ENCODE peak calls at places on chromosomes 12 and 14, in six cellular contexts. One of them, this sample, is unnamed.

GRCh38 chr14:99321955-99322730 is 50.1 kb upstream of the BCL11B start:
- DNase-seq in uterus: no peak
- DNase-seq in thyroid gland: no peak
- DNase-seq in osteoblast: peak
- DNase-seq in tibial nerve: peak
- DNase-seq in CD4-positive, alpha-beta memory T cell: peak
- DNase-seq in this sample: no peak

GRCh38 chr12:48717252-48717695 is 767 bp upstream of the CCNT1 start:
- DNase-seq in uterus: no peak
- DNase-seq in thyroid gland: no peak
- DNase-seq in tibial nerve: no peak
- DNase-seq in CD4-positive, alpha-beta memory T cell: peak
- DNase-seq in osteoblast: no peak
- DNase-seq in this sample: no peak

GRCh38 chr14:74698471-74698870 is 14.4 kb downstream of the AREL1 start:
- DNase-seq in tibial nerve: no peak
- DNase-seq in CD4-positive, alpha-beta memory T cell: no peak
- DNase-seq in uterus: no peak
- DNase-seq in osteoblast: no peak
- DNase-seq in thyroid gland: no peak
- DNase-seq in this sample: no peak

GRCh38 chr14:39474416-39474911 is 42.2 kb upstream of the FBXO33 start:
- DNase-seq in osteoblast: no peak
- DNase-seq in thyroid gland: no peak
- DNase-seq in CD4-positive, alpha-beta memory T cell: no peak
- DNase-seq in tibial nerve: no peak
- DNase-seq in uterus: no peak
- DNase-seq in this sample: no peak

GRCh38 chr14:75059642-75060041 is 4.2 kb downstream of the ACYP1 start:
- DNase-seq in uterus: no peak
- DNase-seq in thyroid gland: no peak
- DNase-seq in tibial nerve: no peak
- DNase-seq in osteoblast: no peak
- DNase-seq in CD4-positive, alpha-beta memory T cell: no peak
- DNase-seq in this sample: no peak

GRCh38 chr12:128042825-128043224 is 224.1 kb upstream of the TMEM132C start:
- DNase-seq in thyroid gland: no peak
- DNase-seq in tibial nerve: no peak
- DNase-seq in uterus: no peak
- DNase-seq in osteoblast: no peak
- DNase-seq in CD4-positive, alpha-beta memory T cell: no peak
- DNase-seq in this sample: no peak

GRCh38 chr12:110279976-110280783 is 867 bp upstream of the ATP2A2 start:
- DNase-seq in thyroid gland: peak
- DNase-seq in tibial nerve: peak
- DNase-seq in osteoblast: peak
- DNase-seq in CD4-positive, alpha-beta memory T cell: peak
- DNase-seq in uterus: no peak
- DNase-seq in this sample: no peak

GRCh38 chr12:12141000-12141399 is 70.3 kb downstream of the BCL2L14 start:
- DNase-seq in thyroid gland: no peak
- DNase-seq in uterus: no peak
- DNase-seq in CD4-positive, alpha-beta memory T cell: no peak
- DNase-seq in osteoblast: no peak
- DNase-seq in tibial nerve: no peak
- DNase-seq in this sample: no peak

GRCh38 chr14:105849933-105850626 is 323.7 kb downstream of the TMEM121 start:
- DNase-seq in tibial nerve: no peak
- DNase-seq in osteoblast: peak
- DNase-seq in thyroid gland: no peak
- DNase-seq in CD4-positive, alpha-beta memory T cell: no peak
- DNase-seq in uterus: no peak
- DNase-seq in this sample: no peak

GRCh38 chr14:92693998-92694780 is 54.2 kb downstream of the LGMN start:
- DNase-seq in CD4-positive, alpha-beta memory T cell: no peak
- DNase-seq in osteoblast: no peak
- DNase-seq in tibial nerve: no peak
- DNase-seq in thyroid gland: peak
- DNase-seq in uterus: no peak
- DNase-seq in this sample: peak

GRCh38 chr12:89783321-89784060 is 74.9 kb upstream of the ATP2B1 start:
- DNase-seq in osteoblast: peak
- DNase-seq in uterus: no peak
- DNase-seq in tibial nerve: no peak
- DNase-seq in thyroid gland: no peak
- DNase-seq in CD4-positive, alpha-beta memory T cell: no peak
- DNase-seq in this sample: no peak

GRCh38 chr14:26597136-26598080 is at the start of gene NOVA1:
- DNase-seq in thyroid gland: peak
- DNase-seq in tibial nerve: peak
- DNase-seq in uterus: peak
- DNase-seq in osteoblast: no peak
- DNase-seq in CD4-positive, alpha-beta memory T cell: no peak
- DNase-seq in this sample: peak

GRCh38 chr14:25007832-25008231 is 42.1 kb downstream of the STXBP6 start:
- DNase-seq in thyroid gland: peak
- DNase-seq in uterus: no peak
- DNase-seq in tibial nerve: no peak
- DNase-seq in osteoblast: peak
- DNase-seq in CD4-positive, alpha-beta memory T cell: no peak
- DNase-seq in this sample: no peak

GRCh38 chr12:14514154-14514842 is 53.4 kb downstream of the PLBD1 start:
- DNase-seq in tibial nerve: no peak
- DNase-seq in osteoblast: peak
- DNase-seq in CD4-positive, alpha-beta memory T cell: no peak
- DNase-seq in uterus: no peak
- DNase-seq in thyroid gland: peak
- DNase-seq in this sample: no peak

GRCh38 chr14:59772252-59772651 is 98.3 kb downstream of the RTN1 start:
- DNase-seq in uterus: no peak
- DNase-seq in thyroid gland: no peak
- DNase-seq in CD4-positive, alpha-beta memory T cell: no peak
- DNase-seq in tibial nerve: no peak
- DNase-seq in osteoblast: no peak
- DNase-seq in this sample: no peak

GRCh38 chr12:67910360-67911292 is 78.6 kb upstream of the IFNG-AS1 start:
- DNase-seq in uterus: no peak
- DNase-seq in osteoblast: peak
- DNase-seq in thyroid gland: no peak
- DNase-seq in tibial nerve: no peak
- DNase-seq in CD4-positive, alpha-beta memory T cell: no peak
- DNase-seq in this sample: no peak

GRCh38 chr14:70714055-70714550 is 72.4 kb downstream of the TTC9 start:
- DNase-seq in tibial nerve: peak
- DNase-seq in uterus: no peak
- DNase-seq in CD4-positive, alpha-beta memory T cell: no peak
- DNase-seq in thyroid gland: peak
- DNase-seq in osteoblast: peak
- DNase-seq in this sample: no peak

GRCh38 chr14:64771161-64771560 is 66.9 kb downstream of the PLEKHG3 start:
- DNase-seq in thyroid gland: no peak
- DNase-seq in osteoblast: no peak
- DNase-seq in tibial nerve: no peak
- DNase-seq in uterus: no peak
- DNase-seq in CD4-positive, alpha-beta memory T cell: no peak
- DNase-seq in this sample: no peak

GRCh38 chr12:45329702-45330101 is 113.8 kb downstream of the ANO6 start:
- DNase-seq in thyroid gland: no peak
- DNase-seq in tibial nerve: no peak
- DNase-seq in osteoblast: no peak
- DNase-seq in uterus: no peak
- DNase-seq in CD4-positive, alpha-beta memory T cell: no peak
- DNase-seq in this sample: no peak
- H3K4me3 ChIP-seq in thyroid gland: no peak
- H3K4me3 ChIP-seq in tibial nerve: no peak
- H3K4me3 ChIP-seq in osteoblast: no peak
- H3K4me3 ChIP-seq in uterus: no peak
- H3K4me3 ChIP-seq in CD4-positive, alpha-beta memory T cell: no peak
- H3K4me3 ChIP-seq in this sample: no peak

GRCh38 chr12:75759196-75759595 is 247.8 kb upstream of the KRR1 start:
- DNase-seq in thyroid gland: no peak
- DNase-seq in tibial nerve: no peak
- DNase-seq in uterus: no peak
- DNase-seq in CD4-positive, alpha-beta memory T cell: no peak
- DNase-seq in osteoblast: no peak
- DNase-seq in this sample: no peak

GRCh38 chr12:75756771-75757170 is 245.4 kb upstream of the KRR1 start:
- DNase-seq in uterus: no peak
- DNase-seq in tibial nerve: no peak
- DNase-seq in thyroid gland: no peak
- DNase-seq in osteoblast: no peak
- DNase-seq in CD4-positive, alpha-beta memory T cell: no peak
- DNase-seq in this sample: no peak

GRCh38 chr12:75756112-75756511 is 244.7 kb upstream of the KRR1 start:
- DNase-seq in tibial nerve: no peak
- DNase-seq in osteoblast: no peak
- DNase-seq in uterus: no peak
- DNase-seq in CD4-positive, alpha-beta memory T cell: no peak
- DNase-seq in thyroid gland: no peak
- DNase-seq in this sample: no peak

GRCh38 chr12:75760481-75761324 is 249.3 kb upstream of the KRR1 start:
- DNase-seq in osteoblast: no peak
- DNase-seq in thyroid gland: no peak
- DNase-seq in CD4-positive, alpha-beta memory T cell: no peak
- DNase-seq in uterus: no peak
- DNase-seq in tibial nerve: no peak
- DNase-seq in this sample: no peak

GRCh38 chr12:75759842-75760260 is 248.4 kb upstream of the KRR1 start:
- DNase-seq in thyroid gland: no peak
- DNase-seq in uterus: no peak
- DNase-seq in osteoblast: peak
- DNase-seq in tibial nerve: no peak
- DNase-seq in CD4-positive, alpha-beta memory T cell: no peak
- DNase-seq in this sample: no peak
- H3K27ac ChIP-seq in thyroid gland: no peak
- H3K27ac ChIP-seq in uterus: no peak
- H3K27ac ChIP-seq in osteoblast: peak
- H3K27ac ChIP-seq in tibial nerve: no peak
- H3K27ac ChIP-seq in CD4-positive, alpha-beta memory T cell: no peak
- H3K27ac ChIP-seq in this sample: no peak

DNA sequence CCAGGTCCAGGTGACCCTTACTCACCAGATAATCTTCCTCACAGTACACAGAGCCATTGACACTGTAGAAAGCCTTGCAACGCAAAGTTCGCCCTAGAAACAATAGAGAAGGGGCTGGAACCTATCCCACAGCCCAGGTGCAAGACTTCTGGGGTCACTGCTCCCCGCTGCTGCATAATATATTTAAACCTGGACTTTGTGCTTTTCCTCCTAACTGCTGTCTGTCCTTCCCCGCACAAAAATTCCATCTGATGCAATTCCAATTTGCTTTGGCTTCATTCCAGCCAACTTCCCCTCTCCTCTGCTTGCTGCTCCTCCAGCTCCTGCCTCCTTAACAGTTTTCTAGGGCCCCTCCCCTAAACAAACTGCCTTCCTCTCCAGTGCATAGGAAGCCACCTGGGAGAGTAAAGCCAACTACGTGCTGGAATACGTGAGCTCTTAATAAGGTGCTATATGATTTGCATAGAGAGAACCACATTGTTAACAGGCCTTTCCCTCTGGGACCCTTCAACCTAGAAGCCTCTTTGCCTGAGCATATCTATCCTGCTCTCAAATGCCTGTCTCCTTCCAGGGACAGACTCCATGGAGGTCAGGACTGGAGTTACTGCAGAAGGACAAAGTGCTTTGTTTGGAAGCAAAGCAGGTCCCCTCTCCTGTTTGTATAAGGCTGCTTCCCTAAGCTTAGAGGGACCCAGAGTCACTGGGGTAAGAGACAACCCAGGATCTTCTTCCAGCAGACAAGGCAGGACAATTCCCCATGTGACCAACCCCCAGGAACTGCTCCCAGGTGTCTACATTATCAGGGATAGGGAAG is 5.5 kb downstream of the AJUBA start:
- DNase-seq in CD4-positive, alpha-beta memory T cell: no peak
- DNase-seq in osteoblast: no peak
- DNase-seq in thyroid gland: no peak
- DNase-seq in uterus: no peak
- DNase-seq in tibial nerve: no peak
- DNase-seq in this sample: no peak
- H3K4me3 ChIP-seq in CD4-positive, alpha-beta memory T cell: no peak
- H3K4me3 ChIP-seq in osteoblast: peak
- H3K4me3 ChIP-seq in thyroid gland: no peak
- H3K4me3 ChIP-seq in uterus: no peak
- H3K4me3 ChIP-seq in tibial nerve: no peak
- H3K4me3 ChIP-seq in this sample: peak

GRCh38 chr14:91385227-91385626 is 32.4 kb downstream of the CCDC88C start:
- DNase-seq in uterus: no peak
- DNase-seq in CD4-positive, alpha-beta memory T cell: no peak
- DNase-seq in thyroid gland: no peak
- DNase-seq in tibial nerve: no peak
- DNase-seq in osteoblast: no peak
- DNase-seq in this sample: no peak
- H3K27ac ChIP-seq in uterus: no peak
- H3K27ac ChIP-seq in CD4-positive, alpha-beta memory T cell: peak
- H3K27ac ChIP-seq in thyroid gland: no peak
- H3K27ac ChIP-seq in tibial nerve: no peak
- H3K27ac ChIP-seq in osteoblast: no peak
- H3K27ac ChIP-seq in this sample: no peak

DNA sequence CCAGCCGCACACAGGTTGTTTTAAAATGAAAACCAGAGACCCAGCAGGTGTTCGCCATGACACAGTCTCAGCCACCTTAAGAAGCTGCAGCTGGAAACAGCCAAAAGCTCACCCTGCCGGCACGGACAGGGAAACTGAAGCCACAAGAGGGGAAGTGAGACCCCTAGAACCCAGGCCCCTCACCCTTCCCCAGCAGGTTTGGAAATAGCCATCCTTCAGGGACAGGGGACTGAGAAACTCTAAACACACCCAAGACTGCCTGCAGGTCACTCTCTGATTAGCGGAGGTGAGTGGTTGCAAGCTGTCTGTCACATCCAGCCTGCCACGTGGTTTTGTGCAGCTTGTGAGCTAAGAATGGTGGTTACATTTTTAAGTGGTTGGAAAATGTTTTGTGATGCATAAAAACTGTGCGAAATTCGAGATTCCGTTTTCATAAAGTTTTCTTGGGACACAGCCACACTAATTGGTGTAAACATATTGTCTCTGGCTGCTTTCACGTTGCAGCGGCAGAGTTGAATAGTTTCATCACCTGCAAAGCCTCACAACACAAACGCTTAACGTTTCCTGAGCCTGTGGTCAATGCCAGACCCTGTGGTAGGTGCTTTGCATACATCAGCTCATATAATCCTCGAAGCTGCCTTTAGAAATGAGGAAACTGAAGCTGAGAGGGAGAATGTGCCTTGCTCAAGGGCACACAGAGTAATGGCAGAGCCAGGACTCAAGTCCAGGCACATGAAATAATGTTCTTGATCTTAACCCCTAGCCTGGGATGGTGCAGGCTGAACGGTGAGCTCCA is 1.7 kb upstream of the SELPLG start:
- DNase-seq in tibial nerve: no peak
- DNase-seq in CD4-positive, alpha-beta memory T cell: peak
- DNase-seq in uterus: no peak
- DNase-seq in osteoblast: no peak
- DNase-seq in thyroid gland: no peak
- DNase-seq in this sample: no peak
- H3K4me3 ChIP-seq in tibial nerve: no peak
- H3K4me3 ChIP-seq in CD4-positive, alpha-beta memory T cell: peak
- H3K4me3 ChIP-seq in uterus: no peak
- H3K4me3 ChIP-seq in osteoblast: no peak
- H3K4me3 ChIP-seq in thyroid gland: no peak
- H3K4me3 ChIP-seq in this sample: no peak

GRCh38 chr14:104144453-104144790 is 6.0 kb downstream of the KIF26A start:
- DNase-seq in uterus: no peak
- DNase-seq in thyroid gland: no peak
- DNase-seq in tibial nerve: no peak
- DNase-seq in CD4-positive, alpha-beta memory T cell: no peak
- DNase-seq in osteoblast: peak
- DNase-seq in this sample: no peak
- H3K27ac ChIP-seq in uterus: no peak
- H3K27ac ChIP-seq in thyroid gland: no peak
- H3K27ac ChIP-seq in tibial nerve: no peak
- H3K27ac ChIP-seq in CD4-positive, alpha-beta memory T cell: no peak
- H3K27ac ChIP-seq in osteoblast: no peak
- H3K27ac ChIP-seq in this sample: no peak

This sample was measured in right lobe of liver.